ENCODE peak calls at places on chromosomes 4 and X, in five cellular contexts. One of them, this sample, is unnamed.
A peak's percentile ranks its signal among the peaks of the same experiment; 100 is the strongest.

GRCh38 chrX:24574743-24575142 is 72.4 kb downstream of the PCYT1B start:
- DNase-seq in D341Med: no peak
- DNase-seq in A172: no peak
- DNase-seq in activated CD8-positive, alpha-beta memory T cell treated with anti-CD3 and anti-CD28 coated beads for 48 hours: no peak
- DNase-seq in memory B cell: no peak
- DNase-seq in this sample: no peak

GRCh38 chr4:134408897-134409296 is 207.3 kb upstream of the PABPC4L start:
- DNase-seq in D341Med: no peak
- DNase-seq in A172: no peak
- DNase-seq in activated CD8-positive, alpha-beta memory T cell treated with anti-CD3 and anti-CD28 coated beads for 48 hours: no peak
- DNase-seq in memory B cell: no peak
- DNase-seq in this sample: no peak

GRCh38 chr4:80434238-80434637 is 98.7 kb downstream of the CFAP299 start:
- DNase-seq in D341Med: no peak
- DNase-seq in A172: peak; percentile 50
- DNase-seq in activated CD8-positive, alpha-beta memory T cell treated with anti-CD3 and anti-CD28 coated beads for 48 hours: no peak
- DNase-seq in memory B cell: no peak
- DNase-seq in this sample: no peak

GRCh38 chrX:97984641-97985040 is 1100.9 kb downstream of the RPA4 start:
- DNase-seq in D341Med: no peak
- DNase-seq in A172: no peak
- DNase-seq in activated CD8-positive, alpha-beta memory T cell treated with anti-CD3 and anti-CD28 coated beads for 48 hours: no peak
- DNase-seq in memory B cell: no peak
- DNase-seq in this sample: no peak

GRCh38 chr4:18934197-18934596 is 912.6 kb upstream of the LCORL start:
- DNase-seq in D341Med: peak; percentile 44
- DNase-seq in A172: no peak
- DNase-seq in activated CD8-positive, alpha-beta memory T cell treated with anti-CD3 and anti-CD28 coated beads for 48 hours: no peak
- DNase-seq in memory B cell: no peak
- DNase-seq in this sample: no peak

GRCh38 chrX:147902270-147902669 is 9.4 kb upstream of the FMR1 start:
- DNase-seq in D341Med: no peak
- DNase-seq in A172: no peak
- DNase-seq in activated CD8-positive, alpha-beta memory T cell treated with anti-CD3 and anti-CD28 coated beads for 48 hours: no peak
- DNase-seq in memory B cell: no peak
- DNase-seq in this sample: no peak

GRCh38 chr4:184932343-184932742 is 85.9 kb upstream of the HELT start:
- DNase-seq in D341Med: peak; percentile 89
- DNase-seq in A172: no peak
- DNase-seq in activated CD8-positive, alpha-beta memory T cell treated with anti-CD3 and anti-CD28 coated beads for 48 hours: no peak
- DNase-seq in memory B cell: no peak
- DNase-seq in this sample: no peak

GRCh38 chr4:158384407-158384806 is 137.3 kb upstream of the RXFP1 start:
- DNase-seq in D341Med: no peak
- DNase-seq in A172: no peak
- DNase-seq in activated CD8-positive, alpha-beta memory T cell treated with anti-CD3 and anti-CD28 coated beads for 48 hours: no peak
- DNase-seq in memory B cell: no peak
- DNase-seq in this sample: no peak

GRCh38 chr4:108166441-108167315 is 2.1 kb downstream of the LEF1 start:
- DNase-seq in D341Med: peak; percentile 54
- DNase-seq in A172: no peak
- DNase-seq in activated CD8-positive, alpha-beta memory T cell treated with anti-CD3 and anti-CD28 coated beads for 48 hours: peak; percentile 59
- DNase-seq in memory B cell: no peak
- DNase-seq in this sample: no peak

GRCh38 chrX:97931586-97931985 is 1047.9 kb downstream of the RPA4 start:
- DNase-seq in D341Med: no peak
- DNase-seq in A172: no peak
- DNase-seq in activated CD8-positive, alpha-beta memory T cell treated with anti-CD3 and anti-CD28 coated beads for 48 hours: no peak
- DNase-seq in memory B cell: no peak
- DNase-seq in this sample: no peak

GRCh38 chr4:122831515-122832196 is 5.0 kb downstream of the FGF2 start:
- DNase-seq in D341Med: no peak
- DNase-seq in A172: no peak
- DNase-seq in activated CD8-positive, alpha-beta memory T cell treated with anti-CD3 and anti-CD28 coated beads for 48 hours: no peak
- DNase-seq in memory B cell: no peak
- DNase-seq in this sample: no peak

GRCh38 chr4:140096921-140097320 is 57.1 kb downstream of the MAML3 start:
- DNase-seq in D341Med: no peak
- DNase-seq in A172: no peak
- DNase-seq in activated CD8-positive, alpha-beta memory T cell treated with anti-CD3 and anti-CD28 coated beads for 48 hours: no peak
- DNase-seq in memory B cell: no peak
- DNase-seq in this sample: no peak

GRCh38 chr4:87133183-87133582 is 87.2 kb downstream of the KLHL8 start:
- DNase-seq in D341Med: no peak
- DNase-seq in A172: no peak
- DNase-seq in activated CD8-positive, alpha-beta memory T cell treated with anti-CD3 and anti-CD28 coated beads for 48 hours: no peak
- DNase-seq in memory B cell: no peak
- DNase-seq in this sample: no peak

GRCh38 chrX:16033336-16033735 is 90.0 kb upstream of the GRPR start:
- DNase-seq in D341Med: no peak
- DNase-seq in A172: no peak
- DNase-seq in activated CD8-positive, alpha-beta memory T cell treated with anti-CD3 and anti-CD28 coated beads for 48 hours: no peak
- DNase-seq in memory B cell: no peak
- DNase-seq in this sample: no peak

GRCh38 chr4:123304151-123305021 is 92.2 kb upstream of the SPRY1 start:
- DNase-seq in D341Med: no peak
- DNase-seq in A172: no peak
- DNase-seq in activated CD8-positive, alpha-beta memory T cell treated with anti-CD3 and anti-CD28 coated beads for 48 hours: no peak
- DNase-seq in memory B cell: no peak
- DNase-seq in this sample: no peak

GRCh38 chrX:52598886-52599285 is 55.8 kb downstream of the SSX7 start:
- DNase-seq in D341Med: no peak
- DNase-seq in A172: no peak
- DNase-seq in activated CD8-positive, alpha-beta memory T cell treated with anti-CD3 and anti-CD28 coated beads for 48 hours: no peak
- DNase-seq in memory B cell: no peak
- DNase-seq in this sample: no peak

GRCh38 chr4:182738283-182739047 is 178.7 kb downstream of the DCTD start:
- DNase-seq in D341Med: no peak
- DNase-seq in A172: no peak
- DNase-seq in activated CD8-positive, alpha-beta memory T cell treated with anti-CD3 and anti-CD28 coated beads for 48 hours: no peak
- DNase-seq in memory B cell: no peak
- DNase-seq in this sample: no peak

GRCh38 chr4:83115656-83116285 is 1.2 kb upstream of the PLAC8 start:
- DNase-seq in D341Med: no peak
- DNase-seq in A172: no peak
- DNase-seq in activated CD8-positive, alpha-beta memory T cell treated with anti-CD3 and anti-CD28 coated beads for 48 hours: no peak
- DNase-seq in memory B cell: no peak
- DNase-seq in this sample: no peak

GRCh38 chrX:41350976-41351569 is 17.1 kb downstream of the DDX3X start:
- DNase-seq in D341Med: no peak
- DNase-seq in A172: no peak
- DNase-seq in activated CD8-positive, alpha-beta memory T cell treated with anti-CD3 and anti-CD28 coated beads for 48 hours: no peak
- DNase-seq in memory B cell: no peak
- DNase-seq in this sample: no peak

GRCh38 chrX:105458846-105459245 is 238.4 kb upstream of the TEX13A start:
- DNase-seq in D341Med: no peak
- DNase-seq in A172: no peak
- DNase-seq in activated CD8-positive, alpha-beta memory T cell treated with anti-CD3 and anti-CD28 coated beads for 48 hours: no peak
- DNase-seq in memory B cell: no peak
- DNase-seq in this sample: no peak

GRCh38 chr4:186095406-186095805 is 9.1 kb upstream of the FAM149A start:
- DNase-seq in D341Med: no peak
- DNase-seq in A172: no peak
- DNase-seq in activated CD8-positive, alpha-beta memory T cell treated with anti-CD3 and anti-CD28 coated beads for 48 hours: no peak
- DNase-seq in memory B cell: no peak
- DNase-seq in this sample: no peak

GRCh38 chrX:132748909-132749308 is 209.5 kb downstream of the HS6ST2 start:
- DNase-seq in D341Med: no peak
- DNase-seq in A172: no peak
- DNase-seq in activated CD8-positive, alpha-beta memory T cell treated with anti-CD3 and anti-CD28 coated beads for 48 hours: no peak
- DNase-seq in memory B cell: no peak
- DNase-seq in this sample: no peak